ENCODE peak calls at places on chromosome 17, in six cellular contexts. F, B, X, A, J and D are unnamed samples.

GRCh38 chr17:7444682-7445010 is 215 bp upstream of the CHRNB1 start:
- DNase-seq in F (no peak), B (no peak), X (no peak), A (no peak), J (no peak), D (no peak)

GRCh38 chr17:733743-734142 is 1.3 kb downstream of the TLCD3A start:
- DNase-seq in F (no peak), B (no peak), X (no peak), A (no peak), J (no peak), D (no peak)

GRCh38 chr17:17880577-17881196 is 43.9 kb upstream of the SREBF1 start:
- DNase-seq in F (no peak), B (no peak), X (no peak), A (no peak), J (no peak), D (no peak)

GRCh38 chr17:59762022-59762825 is 54.8 kb downstream of the VMP1 start:
- DNase-seq in F (peak; percentile 41), B (no peak), X (no peak), A (no peak), J (peak; percentile 84), D (no peak)

GRCh38 chr17:50863221-50863843 is 2.8 kb downstream of the TOB1 start:
- DNase-seq in F (no peak), B (no peak), X (peak; percentile 46), A (peak; percentile 73), J (peak; percentile 49), D (no peak)

GRCh38 chr17:8375738-8376259 is 705 bp downstream of the KRABD2 start:
- DNase-seq in F (no peak), B (no peak), X (no peak), A (peak; percentile 47), J (no peak), D (peak; percentile 36)

GRCh38 chr17:50055426-50056216 is at the start of gene ITGA3:
- DNase-seq in F (peak; percentile 88), B (no peak), X (peak; percentile 80), A (peak; percentile 93), J (peak; percentile 86), D (peak; percentile 82)

GRCh38 chr17:5533486-5534315 is 47.3 kb downstream of the MIS12 start:
- DNase-seq in F (no peak), B (no peak), X (no peak), A (no peak), J (no peak), D (no peak)

GRCh38 chr17:31588512-31588911 is 197.0 kb downstream of the RAB11FIP4 start:
- DNase-seq in F (no peak), B (no peak), X (no peak), A (no peak), J (no peak), D (no peak)

GRCh38 chr17:48579738-48580543 is 1.8 kb upstream of the HOXB4 start:
- DNase-seq in F (no peak), B (no peak), X (peak; percentile 69), A (no peak), J (peak; percentile 95), D (no peak)

GRCh38 chr17:75289832-75290337 is 652 bp upstream of the SLC25A19 start:
- DNase-seq in F (peak; percentile 40), B (peak; percentile 54), X (no peak), A (peak; percentile 78), J (peak; percentile 82), D (no peak)
- TF ChIP-seq CTCF in F (peak; percentile 44), B (no peak), X (no peak), A (peak; percentile 32), J (no peak), D (peak; percentile 20)

GRCh38 chr17:79966681-79967080 is 69.0 kb downstream of the TBC1D16 start:
- DNase-seq in F (no peak), B (no peak), X (no peak), A (no peak), J (no peak), D (no peak)

GRCh38 chr17:79971651-79972050 is 64.0 kb downstream of the TBC1D16 start:
- DNase-seq in F (no peak), B (no peak), X (no peak), A (no peak), J (no peak), D (no peak)

GRCh38 chr17:79968116-79968515 is 67.6 kb downstream of the TBC1D16 start:
- DNase-seq in F (no peak), B (no peak), X (no peak), A (no peak), J (no peak), D (no peak)

GRCh38 chr17:79969906-79970305 is 65.8 kb downstream of the TBC1D16 start:
- DNase-seq in F (no peak), B (no peak), X (no peak), A (no peak), J (no peak), D (no peak)

DNA sequence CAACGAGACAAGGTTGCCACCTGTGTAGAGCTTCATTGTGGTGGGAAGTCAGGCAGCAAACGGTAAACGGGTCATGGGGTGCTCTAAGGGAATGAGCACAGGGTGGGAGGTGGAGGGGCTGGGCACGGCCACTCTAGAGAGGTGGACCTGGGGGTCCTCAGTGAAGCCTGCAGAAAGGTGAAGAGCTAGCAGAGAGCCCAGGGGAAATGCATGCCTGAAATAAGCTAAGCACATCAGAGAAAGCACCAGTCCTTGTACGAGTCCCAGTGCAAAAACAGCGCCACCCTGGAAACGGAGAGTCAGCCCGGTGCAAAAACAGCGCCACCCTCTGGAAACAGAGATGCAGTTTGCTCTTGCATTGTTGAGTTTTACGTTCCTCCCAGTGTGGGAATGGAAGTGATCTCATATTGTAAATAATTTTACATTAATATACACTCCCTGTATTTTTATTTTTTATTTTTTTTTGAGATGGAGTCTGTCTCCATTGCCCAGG is 65.0 kb downstream of the TBC1D16 start:
- DNase-seq in F (no peak), B (no peak), X (no peak), A (peak; percentile 76), J (peak; percentile 40), D (no peak)
- TF ChIP-seq CTCF in F (peak; percentile 11), B (no peak), X (peak; percentile 49), A (peak; percentile 66), J (peak; percentile 22), D (peak; percentile 72)

GRCh38 chr17:75771334-75772281 is 6.6 kb upstream of the GALK1 start:
- DNase-seq in F (no peak), B (no peak), X (no peak), A (peak; percentile 26), J (peak; percentile 26), D (no peak)
- TF ChIP-seq CTCF in F (peak; percentile 28), B (no peak), X (no peak), A (peak; percentile 9), J (no peak), D (no peak)

GRCh38 chr17:42929497-42929844 is 28.9 kb downstream of the G6PC1 start:
- DNase-seq in F (no peak), B (no peak), X (no peak), A (no peak), J (no peak), D (no peak)
- TF ChIP-seq CTCF in F (no peak), B (no peak), X (no peak), A (no peak), J (no peak), D (no peak)

DNA sequence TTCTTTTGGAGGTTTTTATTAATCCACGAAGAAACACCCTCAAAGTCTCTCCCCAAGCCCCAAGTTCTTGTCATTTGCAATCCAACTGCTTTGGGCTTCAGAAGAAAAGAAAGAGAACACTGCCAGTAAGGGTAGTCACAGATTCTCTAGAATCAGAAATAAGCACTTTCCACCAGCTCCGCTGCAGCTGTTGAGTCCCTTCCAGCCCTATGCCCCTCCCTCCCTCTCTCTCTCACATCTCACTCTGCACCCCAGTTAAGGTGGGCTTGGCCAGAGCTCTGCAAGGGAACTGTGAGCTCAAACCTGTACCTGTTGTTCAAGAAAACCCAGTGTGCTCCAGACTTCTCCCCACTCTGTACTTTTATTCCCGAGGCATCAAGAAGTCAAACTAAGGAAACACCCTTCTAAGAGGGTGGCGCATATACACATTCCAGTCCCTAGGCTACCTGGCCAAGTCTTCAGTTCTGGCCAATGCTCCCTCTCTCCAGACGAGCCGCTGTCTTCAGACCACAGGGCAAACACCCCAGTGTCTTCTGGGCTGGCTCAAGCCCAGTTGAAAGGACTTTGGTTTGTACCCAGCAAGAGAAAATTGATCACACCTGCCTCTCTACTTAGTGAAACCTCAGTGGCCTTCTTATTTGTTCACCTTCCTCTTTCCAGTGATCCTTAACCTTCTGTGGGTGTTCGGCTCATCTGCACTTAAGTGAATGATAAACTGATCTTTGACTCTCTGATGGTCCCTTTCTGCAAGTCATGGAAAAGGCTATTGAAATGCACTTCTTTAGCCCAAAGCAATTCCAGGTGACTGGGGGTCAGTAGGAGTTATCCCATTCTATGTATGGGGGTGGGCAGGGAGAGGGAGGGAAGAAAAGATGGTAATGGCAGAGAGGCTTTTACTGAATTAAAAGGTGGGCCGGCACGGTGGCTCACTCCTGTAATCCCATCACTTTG is 170.5 kb downstream of the RGS9 start:
- DNase-seq in F (no peak), B (no peak), X (no peak), A (no peak), J (no peak), D (no peak)
- TF ChIP-seq CTCF in F (no peak), B (no peak), X (no peak), A (no peak), J (no peak), D (no peak)

GRCh38 chr17:4159761-4160160 is 16.8 kb downstream of the CYB5D2 start:
- DNase-seq in F (no peak), B (no peak), X (no peak), A (no peak), J (no peak), D (no peak)

GRCh38 chr17:4160294-4160859 is 17.4 kb downstream of the CYB5D2 start:
- DNase-seq in F (peak; percentile 13), B (no peak), X (no peak), A (no peak), J (no peak), D (no peak)

GRCh38 chr17:4162366-4162765 is 19.4 kb downstream of the CYB5D2 start:
- DNase-seq in F (no peak), B (no peak), X (no peak), A (no peak), J (peak; percentile 43), D (no peak)

GRCh38 chr17:4161560-4162221 is 18.7 kb downstream of the CYB5D2 start:
- DNase-seq in F (peak; percentile 45), B (no peak), X (no peak), A (no peak), J (peak; percentile 34), D (no peak)

DNA sequence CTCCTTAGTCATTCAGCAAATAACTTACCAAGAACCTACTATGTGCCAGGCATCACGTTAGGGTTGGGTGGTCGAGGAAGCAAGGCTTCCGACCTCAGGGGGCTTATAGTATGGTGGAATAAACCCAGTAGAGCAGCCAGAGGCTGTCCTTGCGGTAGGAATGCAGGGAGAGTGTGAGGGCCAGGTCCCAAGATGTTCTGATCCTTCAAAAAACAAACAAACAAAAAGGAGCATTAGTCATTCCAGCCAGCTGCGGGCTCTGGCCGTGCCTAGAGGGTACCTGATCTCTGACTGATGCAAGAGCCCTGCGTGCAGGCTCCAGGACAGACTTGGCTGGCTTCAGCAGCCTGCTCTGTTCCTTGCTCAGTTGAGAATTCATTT is 18.2 kb downstream of the CYB5D2 start:
- DNase-seq in F (peak; percentile 90), B (peak; percentile 46), X (no peak), A (peak; percentile 89), J (peak; percentile 89), D (no peak)
- TF ChIP-seq CTCF in F (no peak), B (peak; percentile 31), X (no peak), A (peak; percentile 35), J (no peak), D (no peak)

DNA sequence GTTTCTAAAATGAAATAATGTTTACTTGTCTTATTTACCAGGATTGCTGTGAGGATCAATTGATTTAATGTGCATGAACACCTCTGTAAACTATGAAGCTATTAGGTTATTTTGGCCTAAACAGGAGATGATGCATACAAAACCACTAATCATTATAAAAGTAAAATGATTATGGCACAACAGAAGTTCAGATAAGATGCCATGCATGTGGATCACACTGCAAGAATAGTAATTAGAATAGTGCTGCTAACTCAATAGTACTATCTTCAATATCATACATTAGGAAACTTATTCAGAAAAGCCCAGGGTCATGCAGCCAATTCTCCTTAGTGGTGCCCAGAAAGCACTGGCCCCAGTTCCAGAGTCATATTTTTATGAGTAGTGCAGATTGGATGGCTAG is 66.9 kb downstream of the TMEM100 start:
- DNase-seq in F (no peak), B (no peak), X (no peak), A (no peak), J (no peak), D (no peak)
- TF ChIP-seq CTCF in F (no peak), B (no peak), X (no peak), A (no peak), J (no peak), D (no peak)